ENCODE peak calls at places on chromosome 22, in eight cellular contexts. One of them, this sample, is unnamed.

GRCh38 chr22:45893516-45893915 is 83.4 kb downstream of the WNT7B start:
- DNase-seq in fibroblast of the aortic adventitia: no peak
- DNase-seq in fibroblast of pulmonary artery: no peak
- DNase-seq in Calu3: no peak
- DNase-seq in transverse colon: no peak
- DNase-seq in coronary artery: no peak
- DNase-seq in kidney: peak
- DNase-seq in pancreas: no peak
- DNase-seq in this sample: no peak

GRCh38 chr22:32473388-32473952 is 1.1 kb upstream of the FBXO7 start:
- DNase-seq in fibroblast of the aortic adventitia: peak
- DNase-seq in fibroblast of pulmonary artery: peak
- DNase-seq in Calu3: peak
- DNase-seq in transverse colon: peak
- DNase-seq in coronary artery: no peak
- DNase-seq in kidney: no peak
- DNase-seq in pancreas: peak
- DNase-seq in this sample: peak

GRCh38 chr22:47798229-47798628 is 1035.8 kb downstream of the TBC1D22A start:
- DNase-seq in fibroblast of the aortic adventitia: no peak
- DNase-seq in fibroblast of pulmonary artery: no peak
- DNase-seq in Calu3: no peak
- DNase-seq in transverse colon: no peak
- DNase-seq in coronary artery: no peak
- DNase-seq in kidney: no peak
- DNase-seq in pancreas: no peak
- DNase-seq in this sample: no peak

GRCh38 chr22:47036352-47036751 is 273.9 kb downstream of the TBC1D22A start:
- DNase-seq in fibroblast of the aortic adventitia: no peak
- DNase-seq in fibroblast of pulmonary artery: no peak
- DNase-seq in Calu3: no peak
- DNase-seq in transverse colon: no peak
- DNase-seq in coronary artery: no peak
- DNase-seq in kidney: peak
- DNase-seq in pancreas: no peak
- DNase-seq in this sample: no peak

GRCh38 chr22:33886696-33887095 is 33.6 kb downstream of the LARGE1 start:
- DNase-seq in fibroblast of the aortic adventitia: no peak
- DNase-seq in fibroblast of pulmonary artery: no peak
- DNase-seq in Calu3: no peak
- DNase-seq in transverse colon: no peak
- DNase-seq in coronary artery: no peak
- DNase-seq in kidney: no peak
- DNase-seq in pancreas: no peak
- DNase-seq in this sample: no peak

GRCh38 chr22:47565607-47566006 is 803.2 kb downstream of the TBC1D22A start:
- DNase-seq in fibroblast of the aortic adventitia: no peak
- DNase-seq in fibroblast of pulmonary artery: no peak
- DNase-seq in Calu3: no peak
- DNase-seq in transverse colon: no peak
- DNase-seq in coronary artery: no peak
- DNase-seq in kidney: no peak
- DNase-seq in pancreas: no peak
- DNase-seq in this sample: no peak

GRCh38 chr22:25097006-25097405 is 102.7 kb upstream of the CRYBB3 start:
- DNase-seq in fibroblast of the aortic adventitia: no peak
- DNase-seq in fibroblast of pulmonary artery: no peak
- DNase-seq in Calu3: no peak
- DNase-seq in transverse colon: no peak
- DNase-seq in coronary artery: no peak
- DNase-seq in kidney: no peak
- DNase-seq in pancreas: no peak
- DNase-seq in this sample: no peak

GRCh38 chr22:49660794-49661781 is 166.6 kb downstream of the BRD1 start:
- DNase-seq in fibroblast of the aortic adventitia: no peak
- DNase-seq in fibroblast of pulmonary artery: no peak
- DNase-seq in Calu3: no peak
- DNase-seq in transverse colon: peak
- DNase-seq in coronary artery: peak
- DNase-seq in kidney: peak
- DNase-seq in pancreas: no peak
- DNase-seq in this sample: no peak

GRCh38 chr22:18983120-18983651 is 47.1 kb upstream of the PRODH start:
- DNase-seq in fibroblast of the aortic adventitia: no peak
- DNase-seq in fibroblast of pulmonary artery: no peak
- DNase-seq in Calu3: no peak
- DNase-seq in transverse colon: no peak
- DNase-seq in coronary artery: no peak
- DNase-seq in kidney: no peak
- DNase-seq in pancreas: no peak
- DNase-seq in this sample: no peak

GRCh38 chr22:49620666-49621065 is 207.0 kb downstream of the BRD1 start:
- DNase-seq in fibroblast of the aortic adventitia: no peak
- DNase-seq in fibroblast of pulmonary artery: no peak
- DNase-seq in Calu3: no peak
- DNase-seq in transverse colon: no peak
- DNase-seq in coronary artery: no peak
- DNase-seq in kidney: no peak
- DNase-seq in pancreas: no peak
- DNase-seq in this sample: no peak

GRCh38 chr22:40193429-40194421 is 16.0 kb downstream of the TNRC6B start:
- DNase-seq in fibroblast of the aortic adventitia: peak
- DNase-seq in fibroblast of pulmonary artery: peak
- DNase-seq in Calu3: no peak
- DNase-seq in transverse colon: no peak
- DNase-seq in coronary artery: peak
- DNase-seq in kidney: no peak
- DNase-seq in pancreas: no peak
- DNase-seq in this sample: peak

GRCh38 chr22:44202261-44202789 is 21.6 kb downstream of the PARVG start:
- DNase-seq in fibroblast of the aortic adventitia: peak
- DNase-seq in fibroblast of pulmonary artery: peak
- DNase-seq in Calu3: no peak
- DNase-seq in transverse colon: no peak
- DNase-seq in coronary artery: no peak
- DNase-seq in kidney: no peak
- DNase-seq in pancreas: no peak
- DNase-seq in this sample: peak

GRCh38 chr22:49372111-49372529 is 455.6 kb downstream of the BRD1 start:
- DNase-seq in fibroblast of the aortic adventitia: no peak
- DNase-seq in fibroblast of pulmonary artery: no peak
- DNase-seq in Calu3: no peak
- DNase-seq in transverse colon: no peak
- DNase-seq in coronary artery: peak
- DNase-seq in kidney: peak
- DNase-seq in pancreas: no peak
- DNase-seq in this sample: no peak

GRCh38 chr22:46905834-46906233 is 143.4 kb downstream of the TBC1D22A start:
- DNase-seq in fibroblast of the aortic adventitia: no peak
- DNase-seq in fibroblast of pulmonary artery: no peak
- DNase-seq in Calu3: no peak
- DNase-seq in transverse colon: no peak
- DNase-seq in coronary artery: no peak
- DNase-seq in kidney: no peak
- DNase-seq in pancreas: no peak
- DNase-seq in this sample: no peak

GRCh38 chr22:50247748-50248147 is 2.9 kb upstream of the TUBGCP6 start:
- DNase-seq in fibroblast of the aortic adventitia: peak
- DNase-seq in fibroblast of pulmonary artery: peak
- DNase-seq in Calu3: no peak
- DNase-seq in transverse colon: peak
- DNase-seq in coronary artery: no peak
- DNase-seq in kidney: peak
- DNase-seq in pancreas: no peak
- DNase-seq in this sample: peak

GRCh38 chr22:30074994-30075393 is 5.3 kb upstream of the HORMAD2 start:
- DNase-seq in fibroblast of the aortic adventitia: no peak
- DNase-seq in fibroblast of pulmonary artery: no peak
- DNase-seq in Calu3: no peak
- DNase-seq in transverse colon: no peak
- DNase-seq in coronary artery: no peak
- DNase-seq in kidney: no peak
- DNase-seq in pancreas: no peak
- DNase-seq in this sample: no peak

GRCh38 chr22:30080805-30081204 is 541 bp downstream of the HORMAD2 start:
- DNase-seq in fibroblast of the aortic adventitia: no peak
- DNase-seq in fibroblast of pulmonary artery: no peak
- DNase-seq in Calu3: no peak
- DNase-seq in transverse colon: no peak
- DNase-seq in coronary artery: no peak
- DNase-seq in kidney: no peak
- DNase-seq in pancreas: no peak
- DNase-seq in this sample: no peak

GRCh38 chr22:30077279-30077678 is 3.0 kb upstream of the HORMAD2 start:
- DNase-seq in fibroblast of the aortic adventitia: no peak
- DNase-seq in fibroblast of pulmonary artery: no peak
- DNase-seq in Calu3: no peak
- DNase-seq in transverse colon: no peak
- DNase-seq in coronary artery: no peak
- DNase-seq in kidney: no peak
- DNase-seq in pancreas: no peak
- DNase-seq in this sample: no peak

GRCh38 chr22:30079952-30080533 is at the start of gene HORMAD2:
- DNase-seq in fibroblast of the aortic adventitia: no peak
- DNase-seq in fibroblast of pulmonary artery: peak
- DNase-seq in Calu3: no peak
- DNase-seq in transverse colon: peak
- DNase-seq in coronary artery: no peak
- DNase-seq in kidney: peak
- DNase-seq in pancreas: no peak
- DNase-seq in this sample: peak

GRCh38 chr22:30078320-30079311 is 1.6 kb upstream of the HORMAD2 start:
- DNase-seq in fibroblast of the aortic adventitia: no peak
- DNase-seq in fibroblast of pulmonary artery: no peak
- DNase-seq in Calu3: peak
- DNase-seq in transverse colon: no peak
- DNase-seq in coronary artery: no peak
- DNase-seq in kidney: no peak
- DNase-seq in pancreas: no peak
- DNase-seq in this sample: no peak
- TF ChIP-seq CTCF in fibroblast of the aortic adventitia: no peak
- TF ChIP-seq CTCF in fibroblast of pulmonary artery: no peak
- TF ChIP-seq CTCF in Calu3: no peak
- TF ChIP-seq CTCF in transverse colon: no peak
- TF ChIP-seq CTCF in coronary artery: no peak
- TF ChIP-seq CTCF in kidney: no peak
- TF ChIP-seq CTCF in pancreas: no peak
- TF ChIP-seq CTCF in this sample: no peak

DNA sequence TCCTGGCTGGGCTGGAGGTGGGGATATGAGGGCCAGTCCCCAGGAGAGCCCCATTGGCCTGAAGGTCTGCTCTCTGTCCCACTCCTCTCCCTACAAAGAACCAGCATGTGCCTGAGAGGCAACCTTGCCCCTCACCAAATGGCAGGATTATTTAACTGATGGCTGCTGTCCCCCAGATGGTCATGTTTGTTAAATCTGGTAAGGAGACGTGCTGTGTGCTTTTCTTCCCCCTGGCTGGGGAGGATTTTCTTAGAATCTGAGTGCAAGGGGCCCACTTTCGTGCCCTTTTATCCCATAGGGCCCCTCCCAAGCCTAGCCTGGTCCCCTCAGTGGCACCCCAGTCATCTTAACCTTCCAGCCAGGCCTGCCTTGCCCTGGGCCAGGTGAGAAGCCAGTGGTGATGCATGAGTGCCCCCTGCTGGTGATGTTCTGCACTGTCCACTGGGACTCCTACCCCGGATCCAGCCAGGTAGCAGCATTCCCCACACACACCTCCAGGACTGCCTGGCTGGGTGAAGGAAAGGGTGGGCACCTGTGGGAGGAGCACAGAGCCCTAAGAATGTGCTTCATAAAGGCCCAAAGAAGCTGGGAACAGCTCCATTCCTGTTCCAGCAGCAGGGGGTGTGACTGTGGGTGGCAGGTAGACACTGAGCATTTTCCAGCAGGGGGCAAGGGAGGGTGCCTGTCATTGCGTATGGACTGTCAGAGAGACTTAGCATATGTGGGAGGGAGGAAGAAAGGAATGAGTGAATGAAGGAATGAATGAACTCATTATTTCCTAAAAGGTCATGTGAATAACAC is 28.9 kb downstream of the MFNG start:
- DNase-seq in fibroblast of the aortic adventitia: peak
- DNase-seq in fibroblast of pulmonary artery: peak
- DNase-seq in Calu3: peak
- DNase-seq in transverse colon: peak
- DNase-seq in coronary artery: no peak
- DNase-seq in kidney: peak
- DNase-seq in pancreas: peak
- DNase-seq in this sample: peak
- TF ChIP-seq CTCF in fibroblast of the aortic adventitia: peak
- TF ChIP-seq CTCF in fibroblast of pulmonary artery: peak
- TF ChIP-seq CTCF in Calu3: peak
- TF ChIP-seq CTCF in transverse colon: peak
- TF ChIP-seq CTCF in coronary artery: peak
- TF ChIP-seq CTCF in kidney: peak
- TF ChIP-seq CTCF in pancreas: peak
- TF ChIP-seq CTCF in this sample: peak

GRCh38 chr22:22673099-22673498 is 28.7 kb downstream of the GGTLC2 start:
- DNase-seq in fibroblast of the aortic adventitia: no peak
- DNase-seq in fibroblast of pulmonary artery: no peak
- DNase-seq in Calu3: no peak
- DNase-seq in transverse colon: no peak
- DNase-seq in coronary artery: no peak
- DNase-seq in kidney: peak
- DNase-seq in pancreas: no peak
- DNase-seq in this sample: no peak
- TF ChIP-seq CTCF in fibroblast of the aortic adventitia: no peak
- TF ChIP-seq CTCF in fibroblast of pulmonary artery: no peak
- TF ChIP-seq CTCF in Calu3: no peak
- TF ChIP-seq CTCF in transverse colon: no peak
- TF ChIP-seq CTCF in coronary artery: no peak
- TF ChIP-seq CTCF in kidney: no peak
- TF ChIP-seq CTCF in pancreas: no peak
- TF ChIP-seq CTCF in this sample: no peak

GRCh38 chr22:28604961-28605360 is 74.7 kb downstream of the TTC28 start:
- DNase-seq in fibroblast of the aortic adventitia: no peak
- DNase-seq in fibroblast of pulmonary artery: peak
- DNase-seq in Calu3: no peak
- DNase-seq in transverse colon: no peak
- DNase-seq in coronary artery: no peak
- DNase-seq in kidney: no peak
- DNase-seq in pancreas: no peak
- DNase-seq in this sample: no peak

GRCh38 chr22:28601915-28602314 is 77.7 kb downstream of the TTC28 start:
- DNase-seq in fibroblast of the aortic adventitia: no peak
- DNase-seq in fibroblast of pulmonary artery: no peak
- DNase-seq in Calu3: no peak
- DNase-seq in transverse colon: no peak
- DNase-seq in coronary artery: no peak
- DNase-seq in kidney: no peak
- DNase-seq in pancreas: no peak
- DNase-seq in this sample: no peak

GRCh38 chr22:28599693-28600092 is 79.9 kb downstream of the TTC28 start:
- DNase-seq in fibroblast of the aortic adventitia: no peak
- DNase-seq in fibroblast of pulmonary artery: no peak
- DNase-seq in Calu3: no peak
- DNase-seq in transverse colon: no peak
- DNase-seq in coronary artery: no peak
- DNase-seq in kidney: no peak
- DNase-seq in pancreas: no peak
- DNase-seq in this sample: no peak

GRCh38 chr22:28597665-28598064 is 82.0 kb downstream of the TTC28 start:
- DNase-seq in fibroblast of the aortic adventitia: no peak
- DNase-seq in fibroblast of pulmonary artery: no peak
- DNase-seq in Calu3: no peak
- DNase-seq in transverse colon: no peak
- DNase-seq in coronary artery: no peak
- DNase-seq in kidney: no peak
- DNase-seq in pancreas: no peak
- DNase-seq in this sample: no peak

GRCh38 chr22:28600546-28601143 is 79.0 kb downstream of the TTC28 start:
- DNase-seq in fibroblast of the aortic adventitia: peak
- DNase-seq in fibroblast of pulmonary artery: peak
- DNase-seq in Calu3: peak
- DNase-seq in transverse colon: no peak
- DNase-seq in coronary artery: no peak
- DNase-seq in kidney: no peak
- DNase-seq in pancreas: no peak
- DNase-seq in this sample: peak
- TF ChIP-seq CTCF in fibroblast of the aortic adventitia: peak
- TF ChIP-seq CTCF in fibroblast of pulmonary artery: peak
- TF ChIP-seq CTCF in Calu3: peak
- TF ChIP-seq CTCF in transverse colon: peak
- TF ChIP-seq CTCF in coronary artery: no peak
- TF ChIP-seq CTCF in kidney: peak
- TF ChIP-seq CTCF in pancreas: peak
- TF ChIP-seq CTCF in this sample: peak

This sample was measured in fibroblast of mammary gland.